ENCODE peak calls at places on chromosome 15, in ten cellular contexts. One of them, this sample, is unnamed.

GRCh38 chr15:49151831-49152230 is 3.6 kb downstream of the COPS2 start:
- DNase-seq in heart right ventricle: no peak
- DNase-seq in GM10248: no peak
- DNase-seq in activated CD8-positive, alpha-beta memory T cell treated with anti-CD3 and anti-CD28 coated beads, Interleukin-2, amount 50 U/mL, for 4 hours: no peak
- DNase-seq in NCI-H1105: no peak
- DNase-seq in naive thymus-derived CD4-positive, alpha-beta T cell: no peak
- DNase-seq in fibroblast of pulmonary artery: no peak
- DNase-seq in iris pigment epithelial cell: no peak
- DNase-seq in hippocampal formation: no peak
- DNase-seq in WTC11: no peak
- DNase-seq in this sample: no peak

GRCh38 chr15:75061272-75061671 is 37.9 kb downstream of the PPCDC start:
- DNase-seq in heart right ventricle: peak; percentile 1
- DNase-seq in GM10248: peak; percentile 59
- DNase-seq in activated CD8-positive, alpha-beta memory T cell treated with anti-CD3 and anti-CD28 coated beads, Interleukin-2, amount 50 U/mL, for 4 hours: no peak
- DNase-seq in NCI-H1105: no peak
- DNase-seq in naive thymus-derived CD4-positive, alpha-beta T cell: no peak
- DNase-seq in fibroblast of pulmonary artery: no peak
- DNase-seq in iris pigment epithelial cell: peak; percentile 40
- DNase-seq in hippocampal formation: no peak
- DNase-seq in WTC11: no peak
- DNase-seq in this sample: no peak

GRCh38 chr15:73948396-73948795 is 22.1 kb downstream of the LOXL1 start:
- DNase-seq in heart right ventricle: no peak
- DNase-seq in GM10248: no peak
- DNase-seq in activated CD8-positive, alpha-beta memory T cell treated with anti-CD3 and anti-CD28 coated beads, Interleukin-2, amount 50 U/mL, for 4 hours: no peak
- DNase-seq in NCI-H1105: no peak
- DNase-seq in naive thymus-derived CD4-positive, alpha-beta T cell: no peak
- DNase-seq in fibroblast of pulmonary artery: no peak
- DNase-seq in iris pigment epithelial cell: no peak
- DNase-seq in hippocampal formation: no peak
- DNase-seq in WTC11: no peak
- DNase-seq in this sample: no peak

GRCh38 chr15:52060511-52060910 is 41.5 kb downstream of the MAPK6 start:
- DNase-seq in heart right ventricle: no peak
- DNase-seq in GM10248: no peak
- DNase-seq in activated CD8-positive, alpha-beta memory T cell treated with anti-CD3 and anti-CD28 coated beads, Interleukin-2, amount 50 U/mL, for 4 hours: no peak
- DNase-seq in NCI-H1105: no peak
- DNase-seq in naive thymus-derived CD4-positive, alpha-beta T cell: no peak
- DNase-seq in fibroblast of pulmonary artery: no peak
- DNase-seq in iris pigment epithelial cell: no peak
- DNase-seq in hippocampal formation: no peak
- DNase-seq in WTC11: no peak
- DNase-seq in this sample: no peak

GRCh38 chr15:91521996-91522395 is 331.5 kb upstream of the SLCO3A1 start:
- DNase-seq in heart right ventricle: no peak
- DNase-seq in GM10248: no peak
- DNase-seq in activated CD8-positive, alpha-beta memory T cell treated with anti-CD3 and anti-CD28 coated beads, Interleukin-2, amount 50 U/mL, for 4 hours: no peak
- DNase-seq in NCI-H1105: no peak
- DNase-seq in naive thymus-derived CD4-positive, alpha-beta T cell: no peak
- DNase-seq in fibroblast of pulmonary artery: peak; percentile 18
- DNase-seq in iris pigment epithelial cell: peak; percentile 64
- DNase-seq in hippocampal formation: no peak
- DNase-seq in WTC11: no peak
- DNase-seq in this sample: no peak

GRCh38 chr15:75153084-75153483 is 48.6 kb upstream of the C15orf39 start:
- DNase-seq in heart right ventricle: no peak
- DNase-seq in GM10248: no peak
- DNase-seq in activated CD8-positive, alpha-beta memory T cell treated with anti-CD3 and anti-CD28 coated beads, Interleukin-2, amount 50 U/mL, for 4 hours: no peak
- DNase-seq in NCI-H1105: no peak
- DNase-seq in naive thymus-derived CD4-positive, alpha-beta T cell: no peak
- DNase-seq in fibroblast of pulmonary artery: peak; percentile 62
- DNase-seq in iris pigment epithelial cell: peak; percentile 35
- DNase-seq in hippocampal formation: no peak
- DNase-seq in WTC11: no peak
- DNase-seq in this sample: no peak

GRCh38 chr15:81265256-81265943 is 58.5 kb downstream of the STARD5 start:
- DNase-seq in heart right ventricle: no peak
- DNase-seq in GM10248: no peak
- DNase-seq in activated CD8-positive, alpha-beta memory T cell treated with anti-CD3 and anti-CD28 coated beads, Interleukin-2, amount 50 U/mL, for 4 hours: no peak
- DNase-seq in NCI-H1105: no peak
- DNase-seq in naive thymus-derived CD4-positive, alpha-beta T cell: no peak
- DNase-seq in fibroblast of pulmonary artery: no peak
- DNase-seq in iris pigment epithelial cell: no peak
- DNase-seq in hippocampal formation: no peak
- DNase-seq in WTC11: no peak
- DNase-seq in this sample: no peak

GRCh38 chr15:58564967-58565366 is 133.2 kb downstream of the LIPC start:
- DNase-seq in heart right ventricle: no peak
- DNase-seq in GM10248: no peak
- DNase-seq in activated CD8-positive, alpha-beta memory T cell treated with anti-CD3 and anti-CD28 coated beads, Interleukin-2, amount 50 U/mL, for 4 hours: no peak
- DNase-seq in NCI-H1105: no peak
- DNase-seq in naive thymus-derived CD4-positive, alpha-beta T cell: no peak
- DNase-seq in fibroblast of pulmonary artery: no peak
- DNase-seq in iris pigment epithelial cell: no peak
- DNase-seq in hippocampal formation: no peak
- DNase-seq in WTC11: no peak
- DNase-seq in this sample: no peak

GRCh38 chr15:59294574-59294960 is 78.1 kb downstream of the MYO1E start:
- DNase-seq in heart right ventricle: no peak
- DNase-seq in GM10248: no peak
- DNase-seq in activated CD8-positive, alpha-beta memory T cell treated with anti-CD3 and anti-CD28 coated beads, Interleukin-2, amount 50 U/mL, for 4 hours: no peak
- DNase-seq in NCI-H1105: no peak
- DNase-seq in naive thymus-derived CD4-positive, alpha-beta T cell: no peak
- DNase-seq in fibroblast of pulmonary artery: peak; percentile 22
- DNase-seq in iris pigment epithelial cell: no peak
- DNase-seq in hippocampal formation: no peak
- DNase-seq in WTC11: no peak
- DNase-seq in this sample: no peak

GRCh38 chr15:41897327-41897726 is 3.5 kb upstream of the SPTBN5 start:
- DNase-seq in heart right ventricle: no peak
- DNase-seq in GM10248: no peak
- DNase-seq in activated CD8-positive, alpha-beta memory T cell treated with anti-CD3 and anti-CD28 coated beads, Interleukin-2, amount 50 U/mL, for 4 hours: no peak
- DNase-seq in NCI-H1105: no peak
- DNase-seq in naive thymus-derived CD4-positive, alpha-beta T cell: no peak
- DNase-seq in fibroblast of pulmonary artery: no peak
- DNase-seq in iris pigment epithelial cell: no peak
- DNase-seq in hippocampal formation: no peak
- DNase-seq in WTC11: no peak
- DNase-seq in this sample: no peak

GRCh38 chr15:76201536-76202255 is 109.6 kb downstream of the ETFA start:
- DNase-seq in heart right ventricle: no peak
- DNase-seq in GM10248: no peak
- DNase-seq in activated CD8-positive, alpha-beta memory T cell treated with anti-CD3 and anti-CD28 coated beads, Interleukin-2, amount 50 U/mL, for 4 hours: no peak
- DNase-seq in NCI-H1105: no peak
- DNase-seq in naive thymus-derived CD4-positive, alpha-beta T cell: no peak
- DNase-seq in fibroblast of pulmonary artery: no peak
- DNase-seq in iris pigment epithelial cell: no peak
- DNase-seq in hippocampal formation: no peak
- DNase-seq in WTC11: no peak
- DNase-seq in this sample: no peak

GRCh38 chr15:89690276-89691218 is at the start of the genes PEX11A and WDR93:
- DNase-seq in heart right ventricle: peak; percentile 79
- DNase-seq in GM10248: peak; percentile 92
- DNase-seq in activated CD8-positive, alpha-beta memory T cell treated with anti-CD3 and anti-CD28 coated beads, Interleukin-2, amount 50 U/mL, for 4 hours: peak; percentile 77
- DNase-seq in NCI-H1105: peak; percentile 61
- DNase-seq in naive thymus-derived CD4-positive, alpha-beta T cell: peak; percentile 74
- DNase-seq in fibroblast of pulmonary artery: peak; percentile 72
- DNase-seq in iris pigment epithelial cell: peak; percentile 55
- DNase-seq in hippocampal formation: peak; percentile 20
- DNase-seq in WTC11: peak; percentile 91
- DNase-seq in this sample: peak; percentile 58

GRCh38 chr15:50181983-50182232 is at the start of gene SLC27A2:
- DNase-seq in heart right ventricle: no peak
- DNase-seq in GM10248: no peak
- DNase-seq in activated CD8-positive, alpha-beta memory T cell treated with anti-CD3 and anti-CD28 coated beads, Interleukin-2, amount 50 U/mL, for 4 hours: no peak
- DNase-seq in NCI-H1105: peak; percentile 8
- DNase-seq in naive thymus-derived CD4-positive, alpha-beta T cell: no peak
- DNase-seq in fibroblast of pulmonary artery: peak; percentile 4
- DNase-seq in iris pigment epithelial cell: no peak
- DNase-seq in hippocampal formation: no peak
- DNase-seq in WTC11: peak; percentile 79
- DNase-seq in this sample: no peak

GRCh38 chr15:36109943-36110658 is 469.3 kb upstream of the CDIN1 start:
- DNase-seq in heart right ventricle: no peak
- DNase-seq in GM10248: no peak
- DNase-seq in activated CD8-positive, alpha-beta memory T cell treated with anti-CD3 and anti-CD28 coated beads, Interleukin-2, amount 50 U/mL, for 4 hours: no peak
- DNase-seq in NCI-H1105: no peak
- DNase-seq in naive thymus-derived CD4-positive, alpha-beta T cell: no peak
- DNase-seq in fibroblast of pulmonary artery: peak; percentile 31
- DNase-seq in iris pigment epithelial cell: peak; percentile 77
- DNase-seq in hippocampal formation: no peak
- DNase-seq in WTC11: no peak
- DNase-seq in this sample: no peak